ENCODE peak calls at places on chromosome 13, in five cellular contexts. One of them, this sample, is unnamed. For H3K4me1, the result is how much of the 10 kb centered on the place peaks cover.

GRCh38 chr13:98957731-98958442 is 20.0 kb downstream of the DOCK9 start:
- DNase-seq in H9: no peak
- DNase-seq in H1: no peak
- DNase-seq in neuronal stem cell: no peak
- DNase-seq in trophoblast cell: no peak
- DNase-seq in this sample: no peak

GRCh38 chr13:107590556-107590955 is 624.8 kb downstream of the LIG4 start:
- DNase-seq in H9: no peak
- DNase-seq in H1: no peak
- DNase-seq in neuronal stem cell: no peak
- DNase-seq in trophoblast cell: no peak
- DNase-seq in this sample: no peak

GRCh38 chr13:24007979-24008620 is 110.8 kb upstream of the C1QTNF9B start:
- DNase-seq in H9: no peak
- DNase-seq in H1: no peak
- DNase-seq in neuronal stem cell: no peak
- DNase-seq in trophoblast cell: peak
- DNase-seq in this sample: no peak

GRCh38 chr13:76293751-76294150 is 592.5 kb downstream of the KCTD12 start:
- DNase-seq in H9: no peak
- DNase-seq in H1: no peak
- DNase-seq in neuronal stem cell: no peak
- DNase-seq in trophoblast cell: no peak
- DNase-seq in this sample: no peak

GRCh38 chr13:94914829-94915228 is 202.5 kb upstream of the SOX21 start:
- DNase-seq in H9: no peak
- DNase-seq in H1: no peak
- DNase-seq in neuronal stem cell: no peak
- DNase-seq in trophoblast cell: no peak
- DNase-seq in this sample: no peak

GRCh38 chr13:30234763-30235162 is 72.6 kb downstream of the KATNAL1 start:
- DNase-seq in H9: no peak
- DNase-seq in H1: no peak
- DNase-seq in neuronal stem cell: no peak
- DNase-seq in trophoblast cell: no peak
- DNase-seq in this sample: peak

GRCh38 chr13:94481966-94482365 is 2.5 kb upstream of the DCT start:
- DNase-seq in H9: no peak
- DNase-seq in H1: no peak
- DNase-seq in neuronal stem cell: no peak
- DNase-seq in trophoblast cell: peak
- DNase-seq in this sample: peak

GRCh38 chr13:99947666-99948065 is 23.9 kb downstream of the ZIC5 start:
- DNase-seq in H9: no peak
- DNase-seq in H1: no peak
- DNase-seq in neuronal stem cell: no peak
- DNase-seq in trophoblast cell: no peak
- DNase-seq in this sample: no peak

GRCh38 chr13:113437408-113438010 is 15.8 kb downstream of the ADPRHL1 start:
- DNase-seq in H9: no peak
- DNase-seq in H1: no peak
- DNase-seq in neuronal stem cell: no peak
- DNase-seq in trophoblast cell: peak
- DNase-seq in this sample: peak

GRCh38 chr13:94707400-94708021 is 4.8 kb downstream of the SOX21 start:
- DNase-seq in H9: peak
- DNase-seq in H1: no peak
- DNase-seq in neuronal stem cell: no peak
- DNase-seq in trophoblast cell: peak
- DNase-seq in this sample: no peak

GRCh38 chr13:77751513-77752456 is 54.3 kb downstream of the SLAIN1 start:
- DNase-seq in H9: peak
- DNase-seq in H1: no peak
- DNase-seq in neuronal stem cell: peak
- DNase-seq in trophoblast cell: peak
- DNase-seq in this sample: peak

GRCh38 chr13:65330287-65330686 is 1899.8 kb downstream of the PCDH9 start:
- DNase-seq in H9: no peak
- DNase-seq in H1: no peak
- DNase-seq in neuronal stem cell: no peak
- DNase-seq in trophoblast cell: no peak
- DNase-seq in this sample: no peak

GRCh38 chr13:49443327-49443688 is 556 bp downstream of the CAB39L start:
- DNase-seq in H9: no peak
- DNase-seq in H1: no peak
- DNase-seq in neuronal stem cell: peak
- DNase-seq in trophoblast cell: peak
- DNase-seq in this sample: no peak

GRCh38 chr13:99282264-99283231 is 24.4 kb upstream of the GPR18 start:
- DNase-seq in H9: no peak
- DNase-seq in H1: no peak
- DNase-seq in neuronal stem cell: no peak
- DNase-seq in trophoblast cell: no peak
- DNase-seq in this sample: no peak

GRCh38 chr13:29568731-29569130 is 26.8 kb downstream of the SLC7A1 start:
- DNase-seq in H9: no peak
- DNase-seq in H1: no peak
- DNase-seq in neuronal stem cell: no peak
- DNase-seq in trophoblast cell: peak
- DNase-seq in this sample: no peak

GRCh38 chr13:57624565-57625435 is 6.7 kb upstream of the PCDH17 start:
- DNase-seq in H9: peak
- DNase-seq in H1: no peak
- DNase-seq in neuronal stem cell: peak
- DNase-seq in trophoblast cell: peak
- DNase-seq in this sample: peak

GRCh38 chr13:44313674-44314073 is 60.0 kb upstream of the SERP2 start:
- DNase-seq in H9: no peak
- DNase-seq in H1: no peak
- DNase-seq in neuronal stem cell: no peak
- DNase-seq in trophoblast cell: peak
- DNase-seq in this sample: peak

GRCh38 chr13:76379341-76380105 is 506.7 kb downstream of the KCTD12 start:
- DNase-seq in H9: no peak
- DNase-seq in H1: no peak
- DNase-seq in neuronal stem cell: no peak
- DNase-seq in trophoblast cell: no peak
- DNase-seq in this sample: no peak

GRCh38 chr13:95349267-95349666 is 48.0 kb upstream of the ABCC4 start:
- DNase-seq in H9: no peak
- DNase-seq in H1: no peak
- DNase-seq in neuronal stem cell: no peak
- DNase-seq in trophoblast cell: no peak
- DNase-seq in this sample: peak

GRCh38 chr13:114100446-114101320 is 31.7 kb downstream of the RASA3 start:
- DNase-seq in H9: no peak
- DNase-seq in H1: no peak
- DNase-seq in neuronal stem cell: no peak
- DNase-seq in trophoblast cell: no peak
- DNase-seq in this sample: peak

GRCh38 chr13:113123226-113124150 is 889 bp downstream of the F10 start:
- DNase-seq in H9: peak
- DNase-seq in H1: no peak
- DNase-seq in neuronal stem cell: no peak
- DNase-seq in trophoblast cell: no peak
- DNase-seq in this sample: no peak

GRCh38 chr13:46602531-46602930 is 49.6 kb downstream of the LRCH1 start:
- DNase-seq in H9: no peak
- DNase-seq in H1: no peak
- DNase-seq in neuronal stem cell: no peak
- DNase-seq in trophoblast cell: no peak
- DNase-seq in this sample: no peak

GRCh38 chr13:101520672-101521071 is 68.2 kb downstream of the ITGBL1 start:
- DNase-seq in H9: no peak
- DNase-seq in H1: no peak
- DNase-seq in neuronal stem cell: no peak
- DNase-seq in trophoblast cell: no peak
- DNase-seq in this sample: peak

GRCh38 chr13:100540621-100541020 is 48.0 kb downstream of the GGACT start:
- DNase-seq in H9: no peak
- DNase-seq in H1: no peak
- DNase-seq in neuronal stem cell: no peak
- DNase-seq in trophoblast cell: no peak
- DNase-seq in this sample: peak

GRCh38 chr13:49457221-49457620 is 13.1 kb downstream of the SETDB2 start:
- DNase-seq in H9: no peak
- DNase-seq in H1: no peak
- DNase-seq in neuronal stem cell: no peak
- DNase-seq in trophoblast cell: no peak
- DNase-seq in this sample: peak

GRCh38 chr13:81779896-81780295 is 1439.0 kb upstream of the SPRY2 start:
- DNase-seq in H9: no peak
- DNase-seq in H1: no peak
- DNase-seq in neuronal stem cell: no peak
- DNase-seq in trophoblast cell: no peak
- DNase-seq in this sample: no peak

DNA sequence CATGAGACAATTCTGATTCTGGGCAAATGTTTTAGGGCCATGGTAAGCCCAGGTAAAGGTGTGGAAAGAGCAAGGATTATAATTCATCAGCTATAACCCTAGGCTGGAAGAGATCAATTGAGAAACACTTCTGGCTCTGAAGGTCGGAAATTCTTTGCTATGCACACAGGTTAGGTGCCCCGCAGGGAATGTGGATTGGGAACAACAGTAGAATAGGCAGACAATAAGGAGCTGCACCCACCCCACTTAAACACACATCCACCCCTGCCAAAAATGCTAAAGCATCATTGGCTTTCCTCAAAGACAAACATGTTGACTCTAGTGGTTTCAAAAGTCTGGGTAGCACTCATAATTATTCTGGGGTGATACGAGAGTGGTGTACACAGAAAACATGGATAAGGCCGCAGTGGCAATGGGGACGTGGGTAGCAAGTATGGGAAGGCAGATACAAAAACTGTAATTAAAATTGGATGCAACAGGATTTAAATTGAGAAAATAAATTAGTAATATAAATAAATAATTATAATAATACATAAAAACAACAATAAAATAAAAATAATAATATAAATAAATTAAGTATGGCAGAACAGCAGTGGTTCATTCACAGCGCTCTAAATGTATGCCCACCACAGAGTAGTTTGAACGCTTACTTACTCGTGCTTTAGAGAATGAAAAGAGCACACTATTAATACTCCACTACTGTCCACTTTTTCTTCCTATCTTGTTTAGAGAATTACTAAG is 8.5 kb downstream of the EFNB2 start:
- DNase-seq in H9: peak
- DNase-seq in H1: no peak
- DNase-seq in neuronal stem cell: no peak
- DNase-seq in trophoblast cell: no peak
- DNase-seq in this sample: no peak
- H3K4me1 ChIP-seq in H9: under half
- H3K4me1 ChIP-seq in H1: under half
- H3K4me1 ChIP-seq in neuronal stem cell: half or more
- H3K4me1 ChIP-seq in trophoblast cell: under half
- H3K4me1 ChIP-seq in this sample: under half

GRCh38 chr13:33347866-33348265 is 62.3 kb upstream of the STARD13 start:
- DNase-seq in H9: no peak
- DNase-seq in H1: no peak
- DNase-seq in neuronal stem cell: no peak
- DNase-seq in trophoblast cell: no peak
- DNase-seq in this sample: peak
- H3K23ac ChIP-seq in H9: no peak
- H3K23ac ChIP-seq in H1: no peak
- H3K23ac ChIP-seq in neuronal stem cell: no peak
- H3K23ac ChIP-seq in trophoblast cell: no peak
- H3K23ac ChIP-seq in this sample: no peak

GRCh38 chr13:47990427-47990826 is 10.6 kb downstream of the SUCLA2 start:
- DNase-seq in H9: no peak
- DNase-seq in H1: no peak
- DNase-seq in neuronal stem cell: no peak
- DNase-seq in trophoblast cell: no peak
- DNase-seq in this sample: no peak

GRCh38 chr13:47997384-47997783 is 3.7 kb downstream of the SUCLA2 start:
- DNase-seq in H9: no peak
- DNase-seq in H1: no peak
- DNase-seq in neuronal stem cell: no peak
- DNase-seq in trophoblast cell: no peak
- DNase-seq in this sample: no peak

GRCh38 chr13:47990920-47991466 is 10.1 kb downstream of the SUCLA2 start:
- DNase-seq in H9: no peak
- DNase-seq in H1: no peak
- DNase-seq in neuronal stem cell: no peak
- DNase-seq in trophoblast cell: no peak
- DNase-seq in this sample: no peak

DNA sequence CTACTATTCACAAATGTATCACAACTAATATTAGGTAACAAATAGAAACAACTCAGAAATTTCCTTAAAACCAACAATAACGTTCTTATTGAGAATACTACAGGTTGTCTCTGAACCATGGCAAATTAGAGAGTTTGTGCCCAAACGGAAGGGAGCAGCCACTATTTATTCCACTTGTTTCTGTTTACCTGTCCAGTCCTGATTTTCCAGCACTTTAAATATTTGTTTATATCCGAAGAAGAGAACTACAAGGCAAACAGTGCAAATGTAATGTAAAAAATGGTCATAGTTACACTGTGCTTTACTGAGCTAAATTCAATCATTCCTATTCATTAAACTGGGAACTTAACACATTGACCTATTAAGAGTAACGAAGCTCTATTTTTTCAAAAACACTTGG is 9.2 kb downstream of the SUCLA2 start:
- DNase-seq in H9: no peak
- DNase-seq in H1: no peak
- DNase-seq in neuronal stem cell: no peak
- DNase-seq in trophoblast cell: no peak
- DNase-seq in this sample: no peak
- H2BK12ac ChIP-seq in H9: no peak
- H2BK12ac ChIP-seq in H1: no peak
- H2BK12ac ChIP-seq in neuronal stem cell: no peak
- H2BK12ac ChIP-seq in trophoblast cell: no peak
- H2BK12ac ChIP-seq in this sample: no peak

DNA sequence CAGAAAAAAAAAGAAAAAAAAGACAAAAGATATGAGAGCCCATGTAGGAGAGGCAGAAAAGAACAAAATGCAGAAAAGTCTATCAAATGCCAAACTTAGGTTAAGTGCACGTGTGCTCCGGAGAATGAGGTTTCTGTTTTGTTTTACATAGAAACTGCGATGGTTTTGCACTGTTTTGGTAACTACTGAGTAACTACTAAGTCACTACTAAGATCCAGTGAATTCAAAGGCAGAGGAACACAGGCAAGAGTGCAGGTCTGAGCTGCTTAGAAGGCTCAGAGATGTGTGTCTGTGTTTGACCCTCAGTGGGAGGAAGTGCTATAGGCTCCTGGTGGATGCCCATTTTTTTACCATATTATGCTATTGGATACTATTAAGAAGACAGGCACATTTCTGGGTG is 299.3 kb downstream of the NDFIP2 start:
- DNase-seq in H9: no peak
- DNase-seq in H1: no peak
- DNase-seq in neuronal stem cell: no peak
- DNase-seq in trophoblast cell: no peak
- DNase-seq in this sample: peak
- H3K4me1 ChIP-seq in H9: under half
- H3K4me1 ChIP-seq in H1: under half
- H3K4me1 ChIP-seq in neuronal stem cell: under half
- H3K4me1 ChIP-seq in trophoblast cell: under half
- H3K4me1 ChIP-seq in this sample: under half

This sample was measured in mesenchymal stem cell.